ENCODE peak calls at places on chromosomes 6 and 20, in nine cellular contexts. J is epithelial cell of esophagus, U is sigmoid colon, M is neural progenitor cell, S is foreskin keratinocyte, Z is RWPE1, K is tibial nerve, W is adrenal gland, Q is transverse colon. X is an unnamed sample.

GRCh38 chr6:32194825-32195651 is 2.6 kb upstream of the GPSM3 start:
- DNase-seq in J (peak; percentile 63), U (no peak), M (peak; percentile 53), S (peak; percentile 52), Z (peak; percentile 38), K (peak; percentile 62), W (peak; percentile 53), Q (peak; percentile 44), X (no peak)

GRCh38 chr6:56730663-56731529 is 88.2 kb upstream of the DST start:
- DNase-seq in J (peak; percentile 71), U (no peak), M (no peak), S (peak; percentile 70), Z (peak; percentile 68), K (no peak), W (peak; percentile 73), Q (no peak), X (no peak)

GRCh38 chr6:47446974-47447373 is 30.6 kb upstream of the CD2AP start:
- DNase-seq in J (peak; percentile 70), U (no peak), M (no peak), S (no peak), Z (no peak), K (no peak), W (no peak), Q (no peak), X (no peak)

GRCh38 chr6:144417686-144418085 is 132.6 kb downstream of the UTRN start:
- DNase-seq in J (peak; percentile 62), U (no peak), M (no peak), S (no peak), Z (no peak), K (no peak), W (no peak), Q (no peak), X (no peak)

GRCh38 chr6:27495386-27496135 is 22.7 kb upstream of the ZNF184 start:
- DNase-seq in J (peak; percentile 79), U (no peak), M (peak; percentile 81), S (peak; percentile 97), Z (no peak), K (peak; percentile 59), W (peak; percentile 28), Q (no peak), X (no peak)

GRCh38 chr6:136486357-136486756 is 63.9 kb downstream of the MAP7 start:
- DNase-seq in J (no peak), U (no peak), M (no peak), S (no peak), Z (no peak), K (no peak), W (no peak), Q (no peak), X (no peak)

GRCh38 chr6:41039060-41039998 is at the start of gene UNC5CL:
- DNase-seq in J (peak; percentile 72), U (no peak), M (peak; percentile 63), S (peak; percentile 70), Z (peak; percentile 39), K (no peak), W (peak; percentile 46), Q (peak; percentile 73), X (no peak)

GRCh38 chr6:119323478-119323877 is 26.1 kb downstream of the MAN1A1 start:
- DNase-seq in J (peak; percentile 30), U (no peak), M (no peak), S (peak; percentile 63), Z (no peak), K (no peak), W (no peak), Q (no peak), X (no peak)

GRCh38 chr20:32980131-32980941 is 23.9 kb downstream of the SUN5 start:
- DNase-seq in J (no peak), U (peak; percentile 62), M (peak; percentile 57), S (no peak), Z (no peak), K (peak; percentile 9), W (no peak), Q (no peak), X (no peak)

GRCh38 chr20:37564388-37565133 is 36.9 kb upstream of the BLCAP start:
- DNase-seq in J (peak; percentile 17), U (no peak), M (peak; percentile 87), S (no peak), Z (peak; percentile 84), K (peak; percentile 20), W (no peak), Q (peak; percentile 44), X (peak; percentile 82)

GRCh38 chr20:20549699-20550098 is 162.7 kb downstream of the RALGAPA2 start:
- DNase-seq in J (peak; percentile 97), U (no peak), M (no peak), S (peak; percentile 97), Z (peak; percentile 90), K (no peak), W (no peak), Q (no peak), X (no peak)

GRCh38 chr6:109306733-109307132 is 75.5 kb downstream of the CD164 start:
- DNase-seq in J (peak; percentile 21), U (no peak), M (no peak), S (peak; percentile 9), Z (no peak), K (no peak), W (no peak), Q (no peak), X (no peak)

DNA sequence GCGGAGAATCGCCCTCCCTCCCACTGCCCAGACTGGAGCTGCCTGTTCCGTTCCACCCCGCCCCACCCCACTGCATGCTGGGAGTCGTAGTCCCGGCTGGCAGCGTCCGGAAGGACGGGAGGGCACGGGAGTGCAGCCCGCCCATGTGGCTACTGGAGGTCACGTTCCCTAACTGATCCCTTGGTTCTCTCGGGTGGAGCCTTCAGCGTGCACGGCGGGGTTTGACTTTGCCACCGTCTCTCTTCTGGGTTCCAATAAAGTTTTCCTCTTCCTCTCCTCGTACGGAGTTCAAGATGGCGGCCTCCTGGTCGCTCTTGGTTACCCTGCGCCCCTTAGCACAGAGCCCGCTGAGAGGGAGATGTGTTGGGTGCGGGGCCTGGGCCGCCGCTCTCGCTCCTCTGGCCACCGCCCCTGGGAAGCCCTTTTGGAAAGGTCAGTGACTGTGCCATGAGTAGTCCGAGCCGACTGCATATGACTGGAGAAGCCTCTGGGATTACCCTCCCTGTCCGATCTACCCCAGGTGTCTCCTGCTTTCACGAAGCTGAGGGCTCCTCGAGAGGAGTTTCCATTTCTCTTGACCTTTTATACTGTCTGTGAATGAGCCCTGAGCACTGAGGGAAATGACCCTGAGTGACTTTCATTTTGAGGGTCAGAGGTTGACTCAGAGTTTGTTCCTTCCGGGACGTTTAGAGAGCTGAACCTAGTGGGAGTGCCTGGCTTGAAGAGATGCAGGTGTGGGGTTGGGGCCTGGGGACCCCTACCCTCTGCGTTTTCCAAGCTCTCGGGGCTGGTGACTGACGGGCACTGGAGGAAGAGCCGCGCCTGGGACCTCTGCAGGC is at the start of gene AFG1L:
- DNase-seq in J (peak; percentile 90), U (peak; percentile 94), M (peak; percentile 91), S (peak; percentile 86), Z (peak; percentile 90), K (peak; percentile 92), W (peak; percentile 97), Q (peak; percentile 94), X (peak; percentile 91)
- TF ChIP-seq CTCF in J (no peak), U (no peak), M (no peak), S (no peak), Z (no peak), K (peak; percentile 26), W (no peak), Q (no peak), X (no peak)

DNA sequence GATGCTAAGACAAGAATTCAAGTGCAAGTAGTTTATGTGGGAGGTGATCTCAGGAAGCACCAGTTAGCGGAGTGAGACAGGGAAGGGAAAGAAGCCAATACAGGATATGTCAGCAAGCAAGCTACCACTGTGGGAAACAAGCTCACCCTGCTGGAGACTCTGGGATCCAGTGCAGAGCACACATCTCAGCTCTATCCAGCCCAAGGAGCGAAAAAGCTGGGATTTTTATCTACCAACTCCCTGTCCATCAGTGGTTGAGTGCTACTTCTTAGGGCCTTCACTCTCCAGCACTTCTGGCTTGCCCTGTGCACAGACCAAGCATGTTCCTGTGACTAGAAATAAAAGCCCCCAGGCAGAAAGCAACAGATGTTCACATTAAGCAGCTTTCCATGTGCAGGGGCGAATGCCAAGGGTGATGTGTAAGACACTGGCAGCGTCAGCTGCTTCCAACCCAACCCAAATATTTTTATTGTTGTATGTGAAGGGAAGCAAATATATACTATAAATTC is 10.8 kb upstream of the RNF24 start:
- DNase-seq in J (peak; percentile 74), U (peak; percentile 73), M (peak; percentile 26), S (peak; percentile 91), Z (peak; percentile 73), K (no peak), W (no peak), Q (no peak), X (no peak)
- TF ChIP-seq CTCF in J (peak; percentile 56), U (no peak), M (peak; percentile 10), S (peak; percentile 57), Z (no peak), K (no peak), W (no peak), Q (no peak), X (peak; percentile 34)

DNA sequence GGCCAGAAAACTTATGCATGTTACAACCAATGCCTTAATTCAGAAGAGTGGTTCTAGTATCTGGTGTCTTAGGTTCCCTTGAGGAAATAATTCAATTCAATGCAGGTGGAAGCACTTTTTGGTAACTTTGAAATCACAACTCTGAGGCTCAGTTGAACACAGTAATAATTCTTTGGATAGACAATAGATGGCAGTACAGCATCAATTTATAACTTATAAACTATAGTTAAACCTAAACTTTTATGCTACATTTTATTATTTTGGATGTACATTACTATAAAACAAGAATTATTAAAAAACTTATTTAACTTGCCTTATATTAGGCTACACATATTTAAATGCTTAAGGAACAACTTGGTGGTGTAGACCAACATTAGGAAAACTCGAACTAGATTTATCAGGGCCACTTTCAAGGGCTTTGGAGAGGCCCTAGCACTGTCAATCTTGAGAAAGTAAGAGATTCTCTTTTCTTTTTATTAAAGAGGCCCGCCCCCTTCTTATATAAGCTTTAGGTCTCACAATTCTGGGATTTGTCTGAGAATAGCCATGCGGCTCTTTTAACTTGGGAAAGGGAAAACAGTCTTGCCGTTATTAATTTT is 85.9 kb downstream of the CRYBG1 start:
- DNase-seq in J (no peak), U (no peak), M (no peak), S (no peak), Z (peak; percentile 30), K (no peak), W (no peak), Q (no peak), X (no peak)
- TF ChIP-seq CTCF in J (peak; percentile 43), U (no peak), M (peak; percentile 61), S (peak; percentile 66), Z (peak; percentile 61), K (peak; percentile 48), W (peak; percentile 17), Q (peak; percentile 43), X (peak; percentile 73)

GRCh38 chr20:48723308-48724264 is 104.2 kb downstream of the PREX1 start:
- DNase-seq in J (no peak), U (peak; percentile 78), M (no peak), S (no peak), Z (no peak), K (peak; percentile 51), W (peak; percentile 62), Q (peak; percentile 39), X (no peak)

GRCh38 chr20:48721324-48722001 is 106.3 kb downstream of the PREX1 start:
- DNase-seq in J (no peak), U (no peak), M (no peak), S (no peak), Z (no peak), K (no peak), W (no peak), Q (no peak), X (no peak)

GRCh38 chr20:48720256-48721020 is 107.4 kb downstream of the PREX1 start:
- DNase-seq in J (no peak), U (no peak), M (no peak), S (no peak), Z (no peak), K (no peak), W (no peak), Q (no peak), X (no peak)

GRCh38 chr20:48722737-48723191 is 105.0 kb downstream of the PREX1 start:
- DNase-seq in J (no peak), U (peak; percentile 63), M (no peak), S (no peak), Z (no peak), K (peak; percentile 29), W (peak; percentile 48), Q (no peak), X (no peak)

GRCh38 chr20:48722002-48722731 is 105.6 kb downstream of the PREX1 start:
- DNase-seq in J (no peak), U (no peak), M (no peak), S (no peak), Z (no peak), K (no peak), W (peak; percentile 48), Q (peak; percentile 33), X (no peak)
- TF ChIP-seq CTCF in J (no peak), U (no peak), M (no peak), S (no peak), Z (no peak), K (no peak), W (no peak), Q (no peak), X (no peak)

X was measured in type B pancreatic cell.